ENCODE peak calls at places on chromosomes 16 and 17, in four cellular contexts. B is transverse colon, D is brain microvascular endothelial cell, T is Karpas-422. X is an unnamed sample.

GRCh38 chr16:47258874-47259461 is 115.2 kb upstream of the NETO2 start:
- DNase-seq in B (no peak), D (peak), T (peak), X (no peak)

GRCh38 chr16:31274831-31275816 is 15.3 kb downstream of the ITGAM start:
- DNase-seq in B (no peak), D (no peak), T (no peak), X (no peak)

GRCh38 chr17:71709271-71709670 is 411.5 kb upstream of the SOX9 start:
- DNase-seq in B (no peak), D (no peak), T (no peak), X (no peak)

GRCh38 chr17:70691150-70691549 is 521.8 kb downstream of the KCNJ2 start:
- DNase-seq in B (no peak), D (no peak), T (no peak), X (no peak)

GRCh38 chr16:80718480-80719220 is 85.7 kb downstream of the CDYL2 start:
- DNase-seq in B (no peak), D (peak), T (peak), X (no peak)

GRCh38 chr17:1455291-1455747 is 713 bp downstream of the CRK start:
- DNase-seq in B (peak), D (peak), T (peak), X (peak)

GRCh38 chr17:40111221-40112128 is 10.3 kb upstream of the MSL1 start:
- DNase-seq in B (peak), D (peak), T (peak), X (peak)

GRCh38 chr16:87705780-87706277 is 60.0 kb downstream of the KLHDC4 start:
- DNase-seq in B (no peak), D (no peak), T (no peak), X (peak)

GRCh38 chr17:9331512-9332163 is 244.0 kb downstream of the STX8 start:
- DNase-seq in B (no peak), D (no peak), T (no peak), X (no peak)

GRCh38 chr16:76900285-76901263 is 290.4 kb upstream of the MON1B start:
- DNase-seq in B (no peak), D (no peak), T (no peak), X (no peak)

GRCh38 chr17:77096570-77097214 is 44.1 kb upstream of the SEC14L1 start:
- DNase-seq in B (no peak), D (no peak), T (peak), X (no peak)

GRCh38 chr17:57505841-57506240 is 239.3 kb downstream of the CCDC182 start:
- DNase-seq in B (no peak), D (no peak), T (no peak), X (no peak)

GRCh38 chr17:16150251-16150859 is 65.0 kb downstream of the NCOR1 start:
- DNase-seq in B (no peak), D (peak), T (no peak), X (no peak)

GRCh38 chr17:27209316-27209715 is 84.6 kb upstream of the WSB1 start:
- DNase-seq in B (no peak), D (no peak), T (no peak), X (no peak)

GRCh38 chr17:45325810-45326209 is 9.0 kb upstream of the MAP3K14 start:
- DNase-seq in B (no peak), D (no peak), T (no peak), X (peak)

GRCh38 chr17:31740611-31741082 is 118.4 kb downstream of the COPRS start:
- DNase-seq in B (no peak), D (peak), T (no peak), X (no peak)

GRCh38 chr17:77098884-77099545 is 41.8 kb upstream of the SEC14L1 start:
- DNase-seq in B (peak), D (peak), T (no peak), X (no peak)

GRCh38 chr17:386145-386876 is 33.7 kb upstream of the RPH3AL start:
- DNase-seq in B (peak), D (peak), T (peak), X (peak)

GRCh38 chr17:16415031-16415924 is at the start of gene TRPV2:
- DNase-seq in B (peak), D (no peak), T (peak), X (peak)

GRCh38 chr17:921161-921560 is 58.4 kb downstream of the NXN start:
- DNase-seq in B (no peak), D (no peak), T (no peak), X (no peak)

GRCh38 chr17:3802461-3803307 is 1.7 kb upstream of the ITGAE start:
- DNase-seq in B (peak), D (peak), T (no peak), X (no peak)

GRCh38 chr17:64741038-64741641 is 79.0 kb upstream of the SMURF2 start:
- DNase-seq in B (no peak), D (no peak), T (no peak), X (no peak)

GRCh38 chr17:61247438-61247837 is 152.2 kb upstream of the TBX2 start:
- DNase-seq in B (no peak), D (no peak), T (no peak), X (no peak)

GRCh38 chr16:11462861-11463260 is 117.6 kb downstream of the RMI2 start:
- DNase-seq in B (no peak), D (no peak), T (no peak), X (no peak)

GRCh38 chr17:62562656-62563055 is 64.8 kb upstream of the MRC2 start:
- DNase-seq in B (peak), D (peak), T (no peak), X (no peak)

DNA sequence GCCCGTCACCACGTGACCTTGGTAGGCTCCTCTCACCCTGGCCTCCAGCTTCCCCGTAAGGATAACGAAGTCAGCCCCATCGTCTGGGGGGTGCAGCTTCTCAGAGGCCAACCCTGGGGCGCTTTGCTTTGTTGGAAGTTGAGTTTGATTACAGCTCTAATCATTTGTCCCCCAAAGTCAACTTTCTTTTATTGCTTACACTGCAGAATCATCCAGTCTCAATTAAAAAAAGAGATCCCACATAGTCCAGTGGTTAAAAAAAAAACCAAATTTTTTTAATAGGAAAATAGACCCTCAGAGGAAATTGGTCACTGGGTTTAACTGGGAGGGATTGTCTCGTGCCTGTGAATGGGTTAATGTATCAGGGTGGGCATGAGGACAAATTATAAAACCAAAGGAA is 7.8 kb upstream of the GPRC5C start:
- DNase-seq in B (no peak), D (no peak), T (no peak), X (no peak)
- H3K27ac ChIP-seq in B (no peak), D (no peak), T (no peak), X (no peak)

GRCh38 chr16:81810361-81810760 is 31.3 kb downstream of the PLCG2 start:
- DNase-seq in B (no peak), D (no peak), T (peak), X (no peak)

GRCh38 chr16:81810894-81811538 is 31.9 kb downstream of the PLCG2 start:
- DNase-seq in B (peak), D (no peak), T (no peak), X (no peak)

GRCh38 chr16:81807767-81808166 is 28.7 kb downstream of the PLCG2 start:
- DNase-seq in B (no peak), D (no peak), T (peak), X (no peak)

GRCh38 chr16:81809567-81809966 is 30.5 kb downstream of the PLCG2 start:
- DNase-seq in B (no peak), D (no peak), T (peak), X (no peak)

DNA sequence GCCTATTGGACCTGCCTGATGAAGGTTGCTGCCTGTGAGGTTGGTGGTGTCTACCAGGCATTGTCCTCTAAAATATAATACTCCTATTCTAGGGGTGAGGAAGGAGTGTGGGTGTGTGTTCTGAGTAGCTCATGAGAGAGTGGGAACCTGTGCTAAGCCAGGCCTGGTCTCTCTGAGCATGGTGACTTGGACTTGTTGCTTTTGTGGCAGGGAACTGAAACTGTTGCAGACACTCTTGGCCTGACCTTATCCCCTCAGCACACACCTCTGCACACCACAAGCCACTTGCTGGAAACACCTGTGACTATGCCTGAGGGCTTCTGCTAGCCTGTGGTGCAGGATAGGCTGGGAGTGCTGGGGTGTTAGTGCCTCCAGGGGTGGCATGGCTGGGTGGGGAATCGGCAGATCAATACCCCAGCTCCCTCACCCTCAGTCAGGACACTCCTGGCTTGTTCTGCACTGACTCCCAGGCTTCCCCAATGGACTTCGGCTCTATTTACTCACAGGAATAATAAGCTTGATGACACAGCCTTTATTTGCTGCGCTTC is 29.9 kb downstream of the PLCG2 start:
- DNase-seq in B (peak), D (no peak), T (peak), X (no peak)
- H3K4me3 ChIP-seq in B (no peak), D (no peak), T (peak), X (no peak)

GRCh38 chr16:56611281-56611833 is 3.0 kb downstream of the MT2A start:
- DNase-seq in B (no peak), D (peak), T (peak), X (no peak)
- H3K27ac ChIP-seq in B (peak), D (peak), T (peak), X (peak)

GRCh38 chr16:84443166-84443802 is 61.2 kb downstream of the MEAK7 start:
- DNase-seq in B (peak), D (no peak), T (no peak), X (peak)
- H3K4me3 ChIP-seq in B (no peak), D (no peak), T (no peak), X (no peak)

DNA sequence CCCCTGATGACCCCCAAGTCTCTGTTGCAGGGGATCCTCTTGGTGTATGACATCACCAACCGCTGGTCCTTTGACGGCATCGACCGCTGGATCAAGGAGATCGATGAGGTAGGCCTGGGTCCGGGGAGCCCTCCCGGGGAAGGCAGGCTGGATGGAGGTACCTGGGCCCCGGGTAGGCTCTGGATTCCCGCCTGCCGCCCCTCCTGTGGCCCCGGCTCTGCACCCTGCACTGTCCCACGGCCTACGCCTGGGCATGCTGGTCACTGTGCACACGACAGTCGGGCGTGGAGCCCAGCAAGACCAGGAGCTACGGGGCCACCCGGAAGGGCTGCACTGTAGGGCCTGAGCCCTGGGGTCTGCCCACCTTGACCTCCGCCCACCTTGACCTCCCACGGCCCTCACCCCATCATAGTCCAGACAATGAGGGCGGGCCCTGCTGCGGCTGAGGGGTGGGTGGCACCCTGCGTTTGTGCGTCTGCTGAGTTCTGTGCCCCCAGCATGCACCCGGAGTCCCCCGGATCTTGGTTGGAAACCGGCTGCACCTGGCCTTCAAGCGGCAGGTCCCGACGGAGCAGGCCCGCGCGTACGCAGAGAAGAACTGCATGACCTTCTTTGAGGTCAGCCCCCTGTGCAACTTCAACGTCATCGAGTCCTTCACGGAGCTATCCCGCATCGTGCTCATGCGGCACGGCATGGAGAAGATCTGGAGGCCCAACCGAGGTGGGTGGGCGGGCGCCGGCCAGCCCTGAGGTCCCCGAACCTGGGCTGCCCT is 5.2 kb upstream of the WFIKKN1 start:
- DNase-seq in B (no peak), D (no peak), T (no peak), X (no peak)
- H3K27ac ChIP-seq in B (no peak), D (no peak), T (no peak), X (no peak)